ENCODE peak calls at places on chromosomes 7 and 10, in six cellular contexts. One of them, this sample, is unnamed.

GRCh38 chr7:152699101-152699500 is 23.2 kb upstream of the XRCC2 start:
- DNase-seq in uterus: no peak
- DNase-seq in HL-60: no peak
- DNase-seq in neural progenitor cell: no peak
- DNase-seq in spleen: no peak
- DNase-seq in kidney: no peak
- DNase-seq in this sample: no peak

GRCh38 chr7:2120251-2120660 is 112.5 kb downstream of the MAD1L1 start:
- DNase-seq in uterus: no peak
- DNase-seq in neural progenitor cell: no peak
- DNase-seq in HL-60: no peak
- DNase-seq in kidney: no peak
- DNase-seq in spleen: peak
- DNase-seq in this sample: peak

GRCh38 chr10:77898323-77899079 is 28.1 kb downstream of the DLG5 start:
- DNase-seq in HL-60: no peak
- DNase-seq in spleen: no peak
- DNase-seq in kidney: peak
- DNase-seq in uterus: no peak
- DNase-seq in neural progenitor cell: peak
- DNase-seq in this sample: peak

GRCh38 chr7:101575731-101576130 is 53.4 kb downstream of the MYL10 start:
- DNase-seq in HL-60: no peak
- DNase-seq in spleen: no peak
- DNase-seq in kidney: no peak
- DNase-seq in neural progenitor cell: no peak
- DNase-seq in uterus: no peak
- DNase-seq in this sample: no peak

GRCh38 chr10:73439605-73440298 is 6.4 kb upstream of the MSS51 start:
- DNase-seq in spleen: no peak
- DNase-seq in uterus: no peak
- DNase-seq in HL-60: no peak
- DNase-seq in kidney: no peak
- DNase-seq in neural progenitor cell: no peak
- DNase-seq in this sample: peak

GRCh38 chr10:34280599-34281374 is 534.3 kb downstream of the PARD3 start:
- DNase-seq in neural progenitor cell: peak
- DNase-seq in spleen: no peak
- DNase-seq in uterus: peak
- DNase-seq in HL-60: no peak
- DNase-seq in kidney: no peak
- DNase-seq in this sample: no peak

GRCh38 chr10:1056326-1057105 is at the start of gene WDR37:
- DNase-seq in neural progenitor cell: peak
- DNase-seq in spleen: peak
- DNase-seq in kidney: peak
- DNase-seq in HL-60: peak
- DNase-seq in uterus: peak
- DNase-seq in this sample: peak

GRCh38 chr10:79424221-79425073 is 21.0 kb downstream of the ZCCHC24 start:
- DNase-seq in HL-60: no peak
- DNase-seq in neural progenitor cell: no peak
- DNase-seq in kidney: peak
- DNase-seq in uterus: peak
- DNase-seq in spleen: peak
- DNase-seq in this sample: peak

GRCh38 chr7:33639552-33640197 is 265.7 kb upstream of the BMPER start:
- DNase-seq in spleen: no peak
- DNase-seq in uterus: no peak
- DNase-seq in neural progenitor cell: no peak
- DNase-seq in kidney: no peak
- DNase-seq in HL-60: no peak
- DNase-seq in this sample: peak

GRCh38 chr10:132957981-132958885 is 15.9 kb upstream of the CFAP46 start:
- DNase-seq in uterus: no peak
- DNase-seq in spleen: peak
- DNase-seq in neural progenitor cell: no peak
- DNase-seq in kidney: no peak
- DNase-seq in HL-60: no peak
- DNase-seq in this sample: peak

GRCh38 chr10:91883549-91884542 is 25.4 kb downstream of the FGFBP3 start:
- DNase-seq in uterus: peak
- DNase-seq in neural progenitor cell: peak
- DNase-seq in spleen: no peak
- DNase-seq in HL-60: no peak
- DNase-seq in kidney: no peak
- DNase-seq in this sample: peak

GRCh38 chr10:21873198-21873597 is 130.3 kb downstream of the DNAJC1 start:
- DNase-seq in neural progenitor cell: no peak
- DNase-seq in spleen: no peak
- DNase-seq in kidney: no peak
- DNase-seq in uterus: no peak
- DNase-seq in HL-60: no peak
- DNase-seq in this sample: no peak

GRCh38 chr10:22321831-22322662 is 1.1 kb downstream of the BMI1 start:
- DNase-seq in spleen: peak
- DNase-seq in HL-60: no peak
- DNase-seq in kidney: peak
- DNase-seq in uterus: peak
- DNase-seq in neural progenitor cell: peak
- DNase-seq in this sample: peak

GRCh38 chr10:72615985-72616384 is 9.9 kb downstream of the MICU1 start:
- DNase-seq in spleen: no peak
- DNase-seq in uterus: no peak
- DNase-seq in kidney: no peak
- DNase-seq in neural progenitor cell: no peak
- DNase-seq in HL-60: no peak
- DNase-seq in this sample: no peak

GRCh38 chr10:63866075-63866746 is 345.0 kb downstream of the REEP3 start:
- DNase-seq in neural progenitor cell: peak
- DNase-seq in spleen: no peak
- DNase-seq in kidney: no peak
- DNase-seq in HL-60: no peak
- DNase-seq in uterus: peak
- DNase-seq in this sample: peak

GRCh38 chr7:100705753-100706671 is at the start of gene POP7:
- DNase-seq in spleen: peak
- DNase-seq in HL-60: peak
- DNase-seq in kidney: peak
- DNase-seq in neural progenitor cell: peak
- DNase-seq in uterus: peak
- DNase-seq in this sample: peak

GRCh38 chr7:78039791-78040776 is 241.5 kb downstream of the PHTF2 start:
- DNase-seq in neural progenitor cell: peak
- DNase-seq in kidney: peak
- DNase-seq in HL-60: peak
- DNase-seq in uterus: peak
- DNase-seq in spleen: peak
- DNase-seq in this sample: peak

GRCh38 chr7:27148776-27149641 is 1.4 kb upstream of the HOXA6 start:
- DNase-seq in uterus: no peak
- DNase-seq in spleen: peak
- DNase-seq in neural progenitor cell: no peak
- DNase-seq in kidney: peak
- DNase-seq in HL-60: no peak
- DNase-seq in this sample: no peak

GRCh38 chr7:34016876-34017275 is 111.5 kb downstream of the BMPER start:
- DNase-seq in spleen: no peak
- DNase-seq in HL-60: no peak
- DNase-seq in uterus: no peak
- DNase-seq in kidney: no peak
- DNase-seq in neural progenitor cell: no peak
- DNase-seq in this sample: no peak

GRCh38 chr7:134667899-134668298 is 21.2 kb downstream of the BPGM start:
- DNase-seq in HL-60: no peak
- DNase-seq in neural progenitor cell: no peak
- DNase-seq in uterus: no peak
- DNase-seq in spleen: no peak
- DNase-seq in kidney: no peak
- DNase-seq in this sample: no peak

GRCh38 chr7:31815796-31816195 is 128.8 kb downstream of the PPP1R17 start:
- DNase-seq in kidney: no peak
- DNase-seq in spleen: no peak
- DNase-seq in neural progenitor cell: no peak
- DNase-seq in uterus: no peak
- DNase-seq in HL-60: no peak
- DNase-seq in this sample: no peak

GRCh38 chr10:86287966-86288579 is 78.5 kb downstream of the GRID1 start:
- DNase-seq in kidney: no peak
- DNase-seq in HL-60: no peak
- DNase-seq in spleen: peak
- DNase-seq in neural progenitor cell: no peak
- DNase-seq in uterus: no peak
- DNase-seq in this sample: no peak

GRCh38 chr7:158614695-158615094 is 27.1 kb upstream of the PTPRN2 start:
- DNase-seq in neural progenitor cell: no peak
- DNase-seq in spleen: no peak
- DNase-seq in kidney: no peak
- DNase-seq in uterus: no peak
- DNase-seq in HL-60: no peak
- DNase-seq in this sample: no peak

DNA sequence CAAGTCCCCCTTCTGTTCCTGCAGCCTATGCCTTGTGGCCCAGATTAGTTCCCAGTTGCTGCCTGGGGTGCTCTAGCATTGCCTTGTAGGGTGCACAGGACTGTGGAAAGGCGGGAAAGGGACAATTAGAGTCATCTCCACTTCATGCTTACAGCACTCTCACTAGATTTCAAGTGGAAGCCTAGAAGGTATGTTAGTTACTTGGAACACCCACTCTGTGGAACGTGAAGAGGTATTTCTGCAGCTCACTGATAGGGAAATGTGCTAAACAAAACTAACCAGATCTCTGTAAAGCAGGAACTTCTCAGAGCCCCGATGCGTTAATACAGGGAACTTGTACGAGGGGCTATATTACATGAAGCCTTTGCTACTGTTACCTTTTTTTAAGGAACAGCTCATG is 19.4 kb downstream of the STMP1 start:
- DNase-seq in kidney: no peak
- DNase-seq in uterus: no peak
- DNase-seq in spleen: no peak
- DNase-seq in HL-60: no peak
- DNase-seq in neural progenitor cell: no peak
- DNase-seq in this sample: no peak
- H3K27ac ChIP-seq in kidney: no peak
- H3K27ac ChIP-seq in uterus: no peak
- H3K27ac ChIP-seq in spleen: no peak
- H3K27ac ChIP-seq in HL-60: no peak
- H3K27ac ChIP-seq in neural progenitor cell: no peak
- H3K27ac ChIP-seq in this sample: peak

DNA sequence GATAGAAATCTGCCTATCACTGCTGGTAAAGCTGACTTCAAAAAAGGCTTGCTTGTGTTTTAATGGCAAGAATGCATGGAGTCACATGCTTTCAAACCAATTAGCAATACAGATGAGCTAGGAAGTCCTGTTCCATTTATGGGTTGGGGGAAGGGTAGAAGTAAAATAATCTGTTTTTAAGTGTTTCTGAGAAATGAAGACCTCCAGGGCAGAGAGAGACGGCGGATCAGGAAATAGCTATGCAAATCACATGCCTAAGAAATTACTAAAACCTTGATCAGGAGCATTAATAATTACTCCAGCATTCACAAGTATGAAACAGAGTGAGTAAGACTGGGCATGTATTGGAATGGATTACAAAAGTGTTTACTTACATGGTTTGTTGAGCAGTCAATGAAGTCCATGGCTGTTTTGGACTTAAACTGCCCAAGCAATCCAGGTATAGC is 142.0 kb downstream of the ARID5B start:
- DNase-seq in HL-60: no peak
- DNase-seq in neural progenitor cell: no peak
- DNase-seq in spleen: no peak
- DNase-seq in uterus: no peak
- DNase-seq in kidney: no peak
- DNase-seq in this sample: no peak
- H3K4me3 ChIP-seq in HL-60: no peak
- H3K4me3 ChIP-seq in neural progenitor cell: no peak
- H3K4me3 ChIP-seq in spleen: no peak
- H3K4me3 ChIP-seq in uterus: no peak
- H3K4me3 ChIP-seq in kidney: no peak
- H3K4me3 ChIP-seq in this sample: no peak

GRCh38 chr7:98291717-98292116 is 10.2 kb downstream of the BRI3 start:
- DNase-seq in spleen: no peak
- DNase-seq in kidney: no peak
- DNase-seq in uterus: no peak
- DNase-seq in neural progenitor cell: no peak
- DNase-seq in HL-60: no peak
- DNase-seq in this sample: no peak
- TF ChIP-seq CTCF in spleen: no peak
- TF ChIP-seq CTCF in kidney: no peak
- TF ChIP-seq CTCF in uterus: no peak
- TF ChIP-seq CTCF in neural progenitor cell: peak
- TF ChIP-seq CTCF in HL-60: no peak
- TF ChIP-seq CTCF in this sample: peak

GRCh38 chr10:127991543-127992255 is 84.8 kb downstream of the PTPRE start:
- DNase-seq in neural progenitor cell: no peak
- DNase-seq in uterus: no peak
- DNase-seq in kidney: no peak
- DNase-seq in HL-60: no peak
- DNase-seq in spleen: no peak
- DNase-seq in this sample: no peak
- H3K27ac ChIP-seq in neural progenitor cell: no peak
- H3K27ac ChIP-seq in uterus: peak
- H3K27ac ChIP-seq in kidney: no peak
- H3K27ac ChIP-seq in HL-60: no peak
- H3K27ac ChIP-seq in spleen: peak
- H3K27ac ChIP-seq in this sample: no peak

This sample was measured in cardiac muscle cell.